ENCODE peak calls at places on chromosomes 12 and 14, in seven cellular contexts. E is HCT116, C is thoracic aorta, Q is COLO829, O is fibroblast of the conjunctiva, S is ascending aorta, X is progenitor cell of endocrine pancreas. U is an unnamed sample.
A peak's percentile ranks its signal among the peaks of the same experiment; 100 is the strongest.

GRCh38 chr12:71092290-71092689 is 65.5 kb downstream of the TSPAN8 start:
- DNase-seq in E (peak; percentile 75), Q (no peak), S (no peak), X (no peak), C (no peak), O (no peak), U (no peak)

GRCh38 chr12:108856428-108857157 is 790 bp downstream of the SSH1 start:
- DNase-seq in S (peak; percentile 88), O (no peak), E (no peak), Q (no peak), C (peak; percentile 68), X (no peak), U (peak; percentile 53)

GRCh38 chr12:26338574-26339572 is 143.5 kb downstream of the SSPN start:
- DNase-seq in C (no peak), Q (peak; percentile 92), S (no peak), X (no peak), E (peak; percentile 41), O (no peak), U (no peak)

GRCh38 chr12:124174949-124175348 is 119.9 kb upstream of the RFLNA start:
- DNase-seq in S (no peak), O (no peak), E (no peak), X (no peak), C (no peak), Q (no peak), U (no peak)

GRCh38 chr12:22333751-22334695 is 484 bp downstream of the ST8SIA1 start:
- DNase-seq in E (no peak), Q (no peak), S (peak; percentile 63), C (no peak), X (peak; percentile 34), O (no peak), U (no peak)

GRCh38 chr12:32502693-32503510 is 103.5 kb downstream of the FGD4 start:
- DNase-seq in X (no peak), O (peak; percentile 76), E (no peak), Q (peak; percentile 33), S (peak; percentile 72), C (no peak), U (no peak)

GRCh38 chr12:78035913-78036658 is 205.4 kb downstream of the NAV3 start:
- DNase-seq in S (no peak), O (no peak), C (no peak), E (no peak), X (no peak), Q (no peak), U (no peak)

GRCh38 chr14:105281354-105282097 is 19.3 kb downstream of the BRF1 start:
- DNase-seq in O (peak; percentile 53), X (no peak), S (no peak), Q (no peak), E (no peak), C (no peak), U (peak; percentile 51)

GRCh38 chr14:67650694-67651093 is 23.7 kb downstream of the VTI1B start:
- DNase-seq in O (peak; percentile 22), E (no peak), X (no peak), Q (no peak), C (no peak), S (no peak), U (no peak)

GRCh38 chr14:89167705-89168104 is 249.3 kb downstream of the FOXN3 start:
- DNase-seq in C (no peak), X (no peak), E (no peak), S (no peak), Q (no peak), O (no peak), U (no peak)

GRCh38 chr12:21710944-21711343 is 53.3 kb upstream of the LDHB start:
- DNase-seq in S (no peak), C (no peak), E (no peak), O (no peak), X (no peak), Q (no peak), U (no peak)

GRCh38 chr12:32031109-32031508 is 71.9 kb downstream of the RESF1 start:
- DNase-seq in O (no peak), X (no peak), Q (no peak), E (no peak), C (no peak), S (no peak), U (no peak)

GRCh38 chr14:21087294-21088091 is 11.0 kb downstream of the ZNF219 start:
- DNase-seq in S (no peak), X (no peak), Q (no peak), E (no peak), C (no peak), O (peak; percentile 93), U (no peak)

GRCh38 chr12:51839310-51839943 is 9.1 kb downstream of the FIGNL2 start:
- DNase-seq in E (no peak), S (no peak), Q (no peak), X (no peak), C (no peak), O (no peak), U (no peak)

GRCh38 chr12:63150255-63151060 is 543 bp downstream of the AVPR1A start:
- DNase-seq in E (no peak), O (no peak), X (peak; percentile 14), C (no peak), Q (no peak), S (peak; percentile 60), U (no peak)

GRCh38 chr12:109639473-109639872 is 65.9 kb downstream of the MVK start:
- DNase-seq in X (no peak), O (no peak), Q (no peak), E (no peak), S (no peak), C (no peak), U (no peak)

GRCh38 chr14:45249847-45250575 is 3.0 kb downstream of the MIS18BP1 start:
- DNase-seq in E (no peak), X (no peak), S (no peak), O (peak; percentile 78), Q (no peak), C (no peak), U (no peak)